ENCODE peak calls at places on chromosome 20, in eight cellular contexts. A is activated naive CD4-positive, alpha-beta T cell; Y is activated CD4-positive, alpha-beta T cell treated with anti-CD3 and anti-CD28 coated beads for 1 hour; J is stimulated activated CD4-positive, alpha-beta T cell treated with anti-CD3 and anti-CD28 coated beads, Interleukin-4, amount 100 ng/mL, for 48 hours; D is lower lobe of right lung; L is mucosa of gallbladder; X is GF-D8; G is NCI-H1930. O is an unnamed sample.

GRCh38 chr20:4415281-4415680 is 306.4 kb upstream of the PRND start:
- DNase-seq in A (no peak), Y (no peak), J (no peak), D (no peak), L (no peak), X (no peak), G (no peak), O (no peak)

GRCh38 chr20:17854307-17854903 is 114.2 kb downstream of the SNX5 start:
- DNase-seq in A (no peak), Y (no peak), J (no peak), D (no peak), L (peak), X (no peak), G (peak), O (no peak)

GRCh38 chr20:19867074-19867473 is 109.0 kb downstream of the RIN2 start:
- DNase-seq in A (no peak), Y (no peak), J (no peak), D (no peak), L (no peak), X (no peak), G (no peak), O (no peak)

GRCh38 chr20:29740601-29740950 is 1516.9 kb upstream of the DEFB115 start:
- DNase-seq in A (no peak), Y (no peak), J (no peak), D (no peak), L (no peak), X (no peak), G (no peak), O (no peak)

GRCh38 chr20:9454781-9455180 is 59.6 kb upstream of the LAMP5 start:
- DNase-seq in A (no peak), Y (no peak), J (no peak), D (no peak), L (no peak), X (no peak), G (no peak), O (no peak)

GRCh38 chr20:59829415-59830106 is 103.9 kb downstream of the SYCP2 start:
- DNase-seq in A (no peak), Y (no peak), J (no peak), D (no peak), L (no peak), X (no peak), G (no peak), O (no peak)

GRCh38 chr20:59013031-59013951 is 5.9 kb upstream of the TUBB1 start:
- DNase-seq in A (no peak), Y (no peak), J (no peak), D (no peak), L (no peak), X (no peak), G (no peak), O (no peak)

GRCh38 chr20:24700166-24700860 is 230.9 kb downstream of the SYNDIG1 start:
- DNase-seq in A (no peak), Y (no peak), J (no peak), D (no peak), L (no peak), X (no peak), G (no peak), O (no peak)

GRCh38 chr20:24118096-24118780 is 129.7 kb upstream of the GGTLC1 start:
- DNase-seq in A (no peak), Y (no peak), J (no peak), D (no peak), L (no peak), X (no peak), G (no peak), O (no peak)

GRCh38 chr20:58408603-58409246 is 19.7 kb downstream of the VAPB start:
- DNase-seq in A (no peak), Y (no peak), J (no peak), D (no peak), L (no peak), X (no peak), G (no peak), O (no peak)

GRCh38 chr20:7741866-7742265 is 198.4 kb downstream of the HAO1 start:
- DNase-seq in A (no peak), Y (no peak), J (no peak), D (no peak), L (no peak), X (no peak), G (no peak), O (no peak)

GRCh38 chr20:34928411-34928810 is 27.2 kb downstream of the GSS start:
- DNase-seq in A (no peak), Y (no peak), J (no peak), D (no peak), L (no peak), X (no peak), G (no peak), O (no peak)

GRCh38 chr20:24850206-24850605 is 98.9 kb upstream of the CST7 start:
- DNase-seq in A (no peak), Y (no peak), J (no peak), D (no peak), L (no peak), X (no peak), G (no peak), O (no peak)

GRCh38 chr20:21564127-21564773 is 50.4 kb upstream of the NKX2-2 start:
- DNase-seq in A (no peak), Y (no peak), J (no peak), D (no peak), L (no peak), X (no peak), G (no peak), O (no peak)

GRCh38 chr20:62696999-62697398 is 11.6 kb upstream of the NTSR1 start:
- DNase-seq in A (no peak), Y (no peak), J (no peak), D (no peak), L (no peak), X (no peak), G (no peak), O (no peak)

GRCh38 chr20:6863798-6864201 is 96.3 kb downstream of the BMP2 start:
- DNase-seq in A (no peak), Y (no peak), J (no peak), D (no peak), L (no peak), X (no peak), G (no peak), O (no peak)

GRCh38 chr20:1313236-1313964 is 15.5 kb downstream of the SDCBP2 start:
- DNase-seq in A (peak), Y (peak), J (peak), D (peak), L (peak), X (no peak), G (peak), O (peak)

O was measured in AML-193.